ENCODE peak calls at places on chromosomes 1 and 21, in eight cellular contexts. Q is A549, L is IMR-90, H is transverse colon, Z is breast epithelium, Y is spleen, D is upper lobe of left lung, S is right lobe of liver. J is an unnamed sample.

GRCh38 chr1:62275095-62275494 is 44.1 kb downstream of the KANK4 start:
- DNase-seq in Q (no peak), L (no peak), H (no peak), Z (no peak), Y (no peak), D (no peak), S (no peak), J (no peak)

GRCh38 chr21:32203877-32204480 is 74.9 kb downstream of the MIS18A start:
- DNase-seq in Q (no peak), L (no peak), H (no peak), Z (no peak), Y (no peak), D (no peak), S (no peak), J (no peak)

GRCh38 chr1:217907504-217907903 is 276.4 kb downstream of the SPATA17 start:
- DNase-seq in Q (peak), L (peak), H (no peak), Z (no peak), Y (no peak), D (no peak), S (no peak), J (no peak)

GRCh38 chr21:21463456-21463855 is 465.2 kb downstream of the NCAM2 start:
- DNase-seq in Q (no peak), L (no peak), H (no peak), Z (no peak), Y (no peak), D (no peak), S (no peak), J (no peak)

GRCh38 chr1:152517237-152517811 is 3.0 kb downstream of the CRCT1 start:
- DNase-seq in Q (peak), L (no peak), H (no peak), Z (no peak), Y (no peak), D (no peak), S (no peak), J (no peak)

GRCh38 chr1:31985430-31985829 is 28.2 kb upstream of the KHDRBS1 start:
- DNase-seq in Q (no peak), L (peak), H (no peak), Z (no peak), Y (no peak), D (no peak), S (no peak), J (no peak)

GRCh38 chr1:2059290-2059953 is 9.2 kb downstream of the PRKCZ start:
- DNase-seq in Q (no peak), L (no peak), H (no peak), Z (no peak), Y (no peak), D (peak), S (no peak), J (no peak)

GRCh38 chr1:156616463-156616862 is 2.8 kb upstream of the HAPLN2 start:
- DNase-seq in Q (peak), L (peak), H (no peak), Z (no peak), Y (no peak), D (no peak), S (no peak), J (no peak)

GRCh38 chr1:95086949-95087533 is 14.3 kb upstream of the ALG14 start:
- DNase-seq in Q (peak), L (peak), H (no peak), Z (no peak), Y (no peak), D (no peak), S (no peak), J (no peak)

GRCh38 chr1:41917835-41918449 is 780 bp downstream of the HIVEP3 start:
- DNase-seq in Q (peak), L (peak), H (peak), Z (no peak), Y (peak), D (peak), S (peak), J (no peak)

GRCh38 chr1:20248954-20249612 is 41.6 kb upstream of the VWA5B1 start:
- DNase-seq in Q (no peak), L (no peak), H (no peak), Z (no peak), Y (no peak), D (no peak), S (no peak), J (no peak)

GRCh38 chr21:45256912-45257672 is 30.6 kb downstream of the POFUT2 start:
- DNase-seq in Q (no peak), L (no peak), H (no peak), Z (no peak), Y (peak), D (peak), S (no peak), J (peak)

GRCh38 chr1:94239796-94240195 is 2.4 kb upstream of the ARHGAP29 start:
- DNase-seq in Q (no peak), L (peak), H (no peak), Z (no peak), Y (no peak), D (no peak), S (no peak), J (no peak)

GRCh38 chr1:8892026-8892425 is 13.5 kb upstream of the ENO1 start:
- DNase-seq in Q (no peak), L (no peak), H (no peak), Z (no peak), Y (no peak), D (no peak), S (no peak), J (no peak)

GRCh38 chr1:8891405-8891804 is 12.9 kb upstream of the ENO1 start:
- DNase-seq in Q (no peak), L (no peak), H (no peak), Z (no peak), Y (no peak), D (no peak), S (no peak), J (no peak)

GRCh38 chr1:8889103-8889846 is 10.8 kb upstream of the ENO1 start:
- DNase-seq in Q (peak), L (no peak), H (no peak), Z (no peak), Y (no peak), D (no peak), S (no peak), J (no peak)

GRCh38 chr1:8886589-8886988 is 8.1 kb upstream of the ENO1 start:
- DNase-seq in Q (no peak), L (no peak), H (no peak), Z (no peak), Y (no peak), D (no peak), S (no peak), J (no peak)

GRCh38 chr1:8889925-8890785 is 11.7 kb upstream of the ENO1 start:
- DNase-seq in Q (peak), L (peak), H (peak), Z (peak), Y (no peak), D (peak), S (peak), J (peak)
- H3K4me3 ChIP-seq in Q (peak), L (peak), H (no peak), Z (no peak), Y (no peak), D (no peak), S (no peak), J (no peak)

GRCh38 chr1:244273845-244274619 is 177.7 kb downstream of the ADSS2 start:
- DNase-seq in Q (peak), L (peak), H (peak), Z (peak), Y (no peak), D (no peak), S (peak), J (no peak)
- TF ChIP-seq POLR2A in Q (no peak), L (no peak), H (no peak), Z (no peak), Y (no peak), D (no peak), S (no peak), J (no peak)

DNA sequence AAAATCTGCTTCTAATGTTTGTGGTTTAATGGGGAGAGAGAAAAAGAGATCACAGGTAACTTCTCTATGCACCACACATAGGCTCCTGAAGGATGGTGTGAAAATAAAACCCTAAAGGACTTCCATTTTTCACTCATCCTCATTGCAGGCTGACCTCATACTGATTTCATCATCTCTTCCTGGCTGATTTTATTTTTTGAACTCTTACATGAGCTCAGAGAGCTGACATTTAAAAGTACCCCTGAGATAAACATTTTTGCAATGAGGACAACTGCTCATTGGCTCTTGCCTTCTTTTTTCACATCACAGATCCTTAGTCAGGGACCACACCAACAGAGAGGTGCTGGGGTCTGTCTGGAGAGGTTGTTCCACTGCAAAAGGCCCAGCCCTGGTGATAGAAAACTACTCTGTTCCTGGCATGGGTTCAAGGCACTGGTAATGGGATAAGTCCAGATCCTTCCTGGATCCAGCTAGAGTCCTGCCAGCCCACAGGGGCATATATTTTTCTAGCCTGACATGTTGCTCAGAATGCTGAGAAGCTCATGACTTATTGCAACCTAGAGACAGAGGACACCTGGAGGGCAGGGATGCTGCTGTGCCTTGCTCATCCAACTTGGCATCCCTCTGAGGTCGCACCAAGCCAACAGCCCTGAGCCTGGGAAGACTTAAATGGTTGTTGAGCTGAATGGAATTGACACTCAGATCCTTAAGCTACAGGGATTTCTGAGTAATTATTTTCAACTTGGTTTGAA is 360.0 kb downstream of the HHAT start:
- DNase-seq in Q (no peak), L (peak), H (no peak), Z (no peak), Y (no peak), D (no peak), S (no peak), J (no peak)
- TF ChIP-seq CTCF in Q (peak), L (no peak), H (no peak), Z (no peak), Y (no peak), D (no peak), S (no peak), J (no peak)

GRCh38 chr1:230300322-230301301 is 125.5 kb downstream of the PGBD5 start:
- DNase-seq in Q (no peak), L (no peak), H (no peak), Z (no peak), Y (peak), D (peak), S (peak), J (no peak)
- H3K4me3 ChIP-seq in Q (no peak), L (no peak), H (no peak), Z (no peak), Y (no peak), D (no peak), S (no peak), J (no peak)

GRCh38 chr1:202158810-202159533 is 1.4 kb downstream of the PTPN7 start:
- DNase-seq in Q (no peak), L (no peak), H (no peak), Z (no peak), Y (no peak), D (no peak), S (no peak), J (no peak)
- TF ChIP-seq POLR2A in Q (no peak), L (no peak), H (no peak), Z (no peak), Y (no peak), D (no peak), S (no peak), J (no peak)

DNA sequence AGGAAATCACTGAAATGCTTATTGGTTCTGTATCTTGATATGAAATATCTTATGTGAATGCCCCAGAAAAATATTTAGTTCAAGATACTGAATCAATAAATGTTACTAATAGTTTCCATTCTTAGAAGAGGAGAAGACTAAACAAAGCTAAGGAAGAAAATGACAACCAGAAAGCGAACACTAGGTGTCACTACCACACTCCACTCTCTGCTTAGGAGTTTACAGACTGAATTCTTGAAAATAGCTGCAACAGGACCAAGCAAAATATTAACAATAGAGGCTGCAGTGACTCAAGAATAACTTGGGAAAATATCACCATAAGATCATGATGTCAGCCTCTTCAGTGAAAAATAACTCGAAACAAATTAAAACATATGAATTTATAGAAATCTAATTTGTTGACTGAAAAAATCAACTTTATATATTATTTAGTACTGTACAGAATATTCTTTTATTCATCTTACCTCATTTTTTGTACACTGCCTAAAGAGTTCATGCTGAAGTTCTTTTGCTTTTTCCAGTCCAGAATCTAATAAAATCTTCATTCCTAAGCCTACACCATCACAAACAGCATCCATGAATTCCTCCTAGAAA is 61.6 kb downstream of the KIF14 start:
- DNase-seq in Q (peak), L (peak), H (no peak), Z (no peak), Y (no peak), D (no peak), S (no peak), J (no peak)
- TF ChIP-seq CTCF in Q (peak), L (peak), H (peak), Z (no peak), Y (peak), D (no peak), S (peak), J (no peak)

GRCh38 chr1:24551910-24552571 is 3.8 kb upstream of the NCMAP start:
- DNase-seq in Q (peak), L (peak), H (no peak), Z (no peak), Y (peak), D (no peak), S (peak), J (no peak)
- H3K4me3 ChIP-seq in Q (no peak), L (no peak), H (no peak), Z (no peak), Y (no peak), D (no peak), S (no peak), J (no peak)

GRCh38 chr1:77585610-77586314 is 96.7 kb downstream of the ZZZ3 start:
- DNase-seq in Q (no peak), L (no peak), H (no peak), Z (no peak), Y (no peak), D (no peak), S (no peak), J (no peak)
- TF ChIP-seq POLR2A in Q (no peak), L (no peak), H (no peak), Z (no peak), Y (no peak), D (no peak), S (no peak), J (no peak)